ENCODE peak calls at places on chromosome 16, in seven cellular contexts. I is AG08396; O is T-helper 2 cell; R is stimulated activated naive CD4-positive, alpha-beta T cell treated with Interleukin-2 at 50 U/mL for 16 hours; H is tibial nerve; U is stromal cell of bone marrow; J is lung microvascular endothelial cell. M is an unnamed sample.

GRCh38 chr16:78926723-78927200 is 673.8 kb downstream of the MAF start:
- DNase-seq in I (no peak), O (no peak), R (no peak), H (no peak), U (no peak), J (no peak), M (no peak)

GRCh38 chr16:13372421-13372820 is 471.0 kb downstream of the SHISA9 start:
- DNase-seq in I (no peak), O (no peak), R (no peak), H (no peak), U (no peak), J (no peak), M (no peak)

GRCh38 chr16:79653337-79654000 is 52.9 kb upstream of the MAF start:
- DNase-seq in I (no peak), O (no peak), R (no peak), H (no peak), U (no peak), J (no peak), M (no peak)

GRCh38 chr16:73713817-73714495 is 582.7 kb upstream of the PSMD7 start:
- DNase-seq in I (peak), O (no peak), R (no peak), H (peak), U (peak), J (no peak), M (no peak)

GRCh38 chr16:64705443-64705842 is 416.4 kb downstream of the CDH11 start:
- DNase-seq in I (no peak), O (no peak), R (no peak), H (no peak), U (no peak), J (no peak), M (no peak)

GRCh38 chr16:85659805-85660511 is 28.8 kb downstream of the GINS2 start:
- DNase-seq in I (peak), O (no peak), R (peak), H (peak), U (no peak), J (peak), M (peak)

GRCh38 chr16:54493076-54493475 is 206.5 kb upstream of the IRX3 start:
- DNase-seq in I (no peak), O (no peak), R (no peak), H (no peak), U (peak), J (no peak), M (no peak)

GRCh38 chr16:27503662-27504061 is 46.1 kb downstream of the GTF3C1 start:
- DNase-seq in I (no peak), O (no peak), R (no peak), H (no peak), U (no peak), J (no peak), M (no peak)

GRCh38 chr16:57873218-57873617 is 70.9 kb upstream of the KIFC3 start:
- DNase-seq in I (no peak), O (no peak), R (no peak), H (no peak), U (no peak), J (no peak), M (no peak)

GRCh38 chr16:27439273-27440018 is 37.5 kb downstream of the IL21R start:
- DNase-seq in I (no peak), O (no peak), R (no peak), H (no peak), U (no peak), J (no peak), M (no peak)

GRCh38 chr16:86040496-86040895 is 141.5 kb downstream of the IRF8 start:
- DNase-seq in I (no peak), O (no peak), R (no peak), H (no peak), U (no peak), J (no peak), M (no peak)

GRCh38 chr16:56615353-56615752 is 7.0 kb downstream of the MT2A start:
- DNase-seq in I (no peak), O (no peak), R (no peak), H (no peak), U (no peak), J (no peak), M (no peak)

GRCh38 chr16:10536814-10537389 is 43.5 kb downstream of the EMP2 start:
- DNase-seq in I (no peak), O (no peak), R (no peak), H (no peak), U (no peak), J (no peak), M (no peak)

GRCh38 chr16:67415872-67416793 is at the start of gene ZDHHC1:
- DNase-seq in I (peak), O (no peak), R (peak), H (no peak), U (peak), J (peak), M (no peak)

GRCh38 chr16:70605284-70605659 is 41.1 kb upstream of the IL34 start:
- DNase-seq in I (no peak), O (no peak), R (no peak), H (no peak), U (no peak), J (no peak), M (no peak)

GRCh38 chr16:27729516-27730304 is 179.8 kb downstream of the KATNIP start:
- DNase-seq in I (no peak), O (no peak), R (no peak), H (peak), U (peak), J (peak), M (no peak)